ENCODE peak calls at places on chromosomes 16 and 17, in seven cellular contexts. E is naive thymus-derived CD8-positive, alpha-beta T cell; U is iris pigment epithelial cell; Z is Peyer's patch; F is activated CD4-positive, alpha-beta T cell treated with anti-CD3 and anti-CD28 coated beads for 1 hour; S is stimulated activated CD4-positive, alpha-beta T cell treated with anti-CD3 and anti-CD28 coated beads, Interleukin-4, amount 100 ng/mL, for 48 hours; T is NCI-H460. Y is an unnamed sample.

GRCh38 chr16:84741351-84741791 is 41.6 kb downstream of the USP10 start:
- DNase-seq in U (peak; percentile 40), T (no peak), E (no peak), S (no peak), F (no peak), Z (no peak), Y (no peak)

GRCh38 chr16:80259289-80259805 is 281.4 kb upstream of the DYNLRB2 start:
- DNase-seq in U (no peak), Z (no peak), F (no peak), S (no peak), E (no peak), T (no peak), Y (no peak)

GRCh38 chr16:56345406-56346050 is 79.8 kb downstream of the AMFR start:
- DNase-seq in T (no peak), F (no peak), E (no peak), U (no peak), Z (no peak), S (no peak), Y (peak; percentile 63)

GRCh38 chr17:65023791-65024190 is 32.7 kb downstream of the GNA13 start:
- DNase-seq in Z (no peak), E (no peak), S (no peak), U (no peak), F (no peak), T (peak; percentile 14), Y (no peak)

GRCh38 chr16:23434380-23434779 is 18.6 kb downstream of the COG7 start:
- DNase-seq in E (peak; percentile 16), F (no peak), S (no peak), Z (no peak), T (peak; percentile 75), U (peak; percentile 67), Y (no peak)

GRCh38 chr17:50170662-50171370 is 5.0 kb downstream of the SGCA start:
- DNase-seq in U (no peak), Z (no peak), S (no peak), F (no peak), T (no peak), E (no peak), Y (peak; percentile 48)

GRCh38 chr17:33241390-33241789 is 51.7 kb downstream of the ASIC2 start:
- DNase-seq in E (no peak), S (no peak), U (peak; percentile 14), T (no peak), Z (no peak), F (no peak), Y (no peak)

GRCh38 chr16:85461814-85462404 is 151.2 kb upstream of the GSE1 start:
- DNase-seq in U (peak; percentile 55), T (no peak), F (no peak), E (no peak), Z (no peak), S (no peak), Y (no peak)

GRCh38 chr17:6636616-6637457 is 3.7 kb downstream of the KIAA0753 start:
- DNase-seq in F (no peak), E (no peak), S (no peak), U (no peak), Z (no peak), T (no peak), Y (peak; percentile 66)

GRCh38 chr17:14752007-14752406 is 451.1 kb downstream of the HS3ST3B1 start:
- DNase-seq in S (no peak), U (no peak), F (no peak), Z (no peak), E (no peak), T (no peak), Y (no peak)

GRCh38 chr17:29469251-29469650 is 79.1 kb downstream of the TAOK1 start:
- DNase-seq in T (no peak), F (no peak), Z (no peak), S (no peak), E (no peak), U (peak; percentile 54), Y (no peak)

Y was measured in kidney.